ENCODE peak calls at places on chromosomes 16 and 17, in four cellular contexts. O is gastrocnemius medialis, Z is H7, I is lung. B is an unnamed sample.

GRCh38 chr16:81536648-81537047 is 92.0 kb downstream of the CMIP start:
- DNase-seq in Z (no peak), O (no peak), I (no peak), B (no peak)

GRCh38 chr17:67602974-67603373 is 114.8 kb upstream of the NOL11 start:
- DNase-seq in O (no peak), Z (peak; percentile 80), I (no peak), B (peak; percentile 14)

GRCh38 chr16:58222532-58223316 is 24.8 kb upstream of the CSNK2A2 start:
- DNase-seq in Z (peak; percentile 47), O (no peak), I (no peak), B (no peak)

GRCh38 chr16:50587543-50587942 is 39.3 kb downstream of the NKD1 start:
- DNase-seq in I (no peak), O (no peak), Z (no peak), B (no peak)

GRCh38 chr16:69344171-69344570 is 4.6 kb downstream of the NIP7 start:
- DNase-seq in Z (no peak), O (no peak), I (no peak), B (no peak)

GRCh38 chr17:40287159-40287493 is 553 bp upstream of the CDC6 start:
- DNase-seq in I (no peak), Z (no peak), O (no peak), B (no peak)

GRCh38 chr17:48575673-48576478 is 2.3 kb downstream of the HOXB4 start:
- DNase-seq in Z (no peak), I (no peak), O (no peak), B (no peak)

GRCh38 chr17:57946798-57947358 is 8.3 kb downstream of the CUEDC1 start:
- DNase-seq in O (no peak), Z (peak; percentile 62), I (peak; percentile 57), B (peak; percentile 53)

GRCh38 chr16:77993586-77993985 is 28.8 kb upstream of the CLEC3A start:
- DNase-seq in I (no peak), Z (no peak), O (no peak), B (no peak)

GRCh38 chr16:66459878-66460277 is 32.8 kb downstream of the BEAN1 start:
- DNase-seq in Z (peak; percentile 89), O (no peak), I (no peak), B (no peak)

GRCh38 chr16:1509307-1510221 is 16.4 kb downstream of the TELO2 start:
- DNase-seq in O (peak; percentile 54), I (no peak), Z (no peak), B (no peak)

GRCh38 chr17:7513850-7514419 is 29.8 kb downstream of the POLR2A start:
- DNase-seq in Z (peak; percentile 49), I (no peak), O (no peak), B (no peak)

GRCh38 chr16:57821149-57821971 is 19.1 kb upstream of the KIFC3 start:
- DNase-seq in O (no peak), Z (no peak), I (no peak), B (no peak)

GRCh38 chr16:49739381-49739780 is 116.5 kb downstream of the ZNF423 start:
- DNase-seq in I (no peak), Z (peak; percentile 89), O (no peak), B (no peak)

GRCh38 chr17:45143767-45144198 is 4.5 kb upstream of the HEXIM1 start:
- DNase-seq in O (peak; percentile 75), Z (peak; percentile 88), I (peak; percentile 71), B (no peak)

GRCh38 chr17:7238418-7239090 is 703 bp downstream of the PHF23 start:
- DNase-seq in Z (peak; percentile 91), I (no peak), O (no peak), B (no peak)

GRCh38 chr17:50565559-50566350 is 5.2 kb downstream of the CACNA1G start:
- DNase-seq in I (no peak), O (no peak), Z (peak; percentile 85), B (no peak)

GRCh38 chr16:3580271-3580670 is 3.1 kb upstream of the NLRC3 start:
- DNase-seq in O (no peak), Z (peak; percentile 67), I (no peak), B (no peak)

GRCh38 chr16:49365711-49366509 is 7.7 kb upstream of the C16orf78 start:
- DNase-seq in O (no peak), Z (no peak), I (no peak), B (no peak)

GRCh38 chr17:51508048-51508447 is 247.7 kb downstream of the UTP18 start:
- DNase-seq in O (no peak), Z (no peak), I (no peak), B (no peak)

GRCh38 chr16:55214412-55214811 is 109.6 kb upstream of the IRX6 start:
- DNase-seq in I (no peak), Z (no peak), O (no peak), B (no peak)

GRCh38 chr17:49438885-49439284 is 24.2 kb upstream of the PHB1 start:
- DNase-seq in Z (peak; percentile 75), O (no peak), I (no peak), B (no peak)

GRCh38 chr17:75706042-75706728 is 15.1 kb upstream of the ITGB4 start:
- DNase-seq in Z (no peak), O (no peak), I (no peak), B (no peak)

GRCh38 chr17:75701288-75701687 is 20.0 kb upstream of the ITGB4 start:
- DNase-seq in Z (no peak), I (no peak), O (no peak), B (no peak)

GRCh38 chr17:75703191-75703590 is 18.1 kb upstream of the ITGB4 start:
- DNase-seq in Z (no peak), O (no peak), I (no peak), B (no peak)

GRCh38 chr17:75704963-75705875 is 16.0 kb upstream of the ITGB4 start:
- DNase-seq in I (no peak), Z (no peak), O (no peak), B (no peak)

GRCh38 chr17:75703591-75703990 is 17.7 kb upstream of the ITGB4 start:
- DNase-seq in O (no peak), Z (no peak), I (no peak), B (no peak)
- H3K36me3 ChIP-seq in O (no peaks in the 10 kb centered on the region), Z (peaks cover 40% of the 10 kb centered on the region), I (peaks cover 74% of the 10 kb centered on the region), B (peaks cover 69% of the 10 kb centered on the region)

DNA sequence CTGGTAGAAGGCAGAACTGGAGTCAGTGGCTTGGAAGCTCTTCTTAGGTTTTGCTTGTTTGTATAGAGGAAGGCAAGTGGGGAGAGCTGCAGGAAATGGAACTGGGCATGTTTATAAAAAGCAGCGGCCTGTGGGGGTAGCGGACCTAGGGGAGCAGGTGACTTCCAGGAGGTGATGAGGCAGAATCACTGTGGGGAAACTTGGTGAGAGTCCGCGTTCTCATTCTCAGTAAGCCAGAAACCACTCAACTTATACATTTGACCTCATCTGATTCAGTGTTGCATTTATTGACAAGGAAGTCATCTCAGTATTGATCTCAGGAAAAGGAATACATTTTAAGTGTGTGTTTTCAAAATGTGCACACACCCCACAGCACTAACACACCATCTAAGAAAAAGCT is 299.8 kb downstream of the CNTNAP4 start:
- DNase-seq in I (no peak), Z (peak; percentile 13), O (no peak), B (no peak)
- H3K4me3 ChIP-seq in I (no peak overlapping the region), Z (no peak overlapping the region), O (no peak overlapping the region), B (no peak overlapping the region)

DNA sequence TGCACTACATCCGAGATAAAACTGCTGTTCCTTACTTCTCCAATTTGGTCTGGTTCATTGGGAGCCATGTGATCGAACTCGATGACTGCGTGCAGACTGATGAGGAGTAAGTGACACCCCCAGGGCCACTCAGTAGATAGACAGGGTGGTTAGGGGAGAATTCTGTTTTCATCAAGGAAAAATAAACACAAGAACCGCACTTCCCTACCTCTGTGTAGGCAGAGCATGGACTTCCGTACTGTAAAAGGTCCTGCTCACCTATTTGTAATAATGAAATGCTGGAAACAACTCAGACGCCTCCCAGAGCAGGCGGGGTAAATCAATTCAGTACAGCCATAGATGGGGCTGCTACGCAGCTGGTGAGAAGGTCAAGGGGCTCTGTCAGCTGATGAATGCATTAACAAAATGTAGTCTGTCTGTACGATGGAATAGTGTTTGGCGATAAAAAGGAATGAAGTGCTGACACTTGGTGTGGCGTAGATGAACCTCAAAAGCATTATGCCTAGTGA is 28.6 kb downstream of the CLEC16A start:
- DNase-seq in Z (no peak), I (no peak), O (no peak), B (no peak)
- H3K36me3 ChIP-seq in Z (peaks cover 1% of the 10 kb centered on the region), I (peaks cover 28% of the 10 kb centered on the region), O (no peaks in the 10 kb centered on the region), B (peaks cover 10% of the 10 kb centered on the region)

DNA sequence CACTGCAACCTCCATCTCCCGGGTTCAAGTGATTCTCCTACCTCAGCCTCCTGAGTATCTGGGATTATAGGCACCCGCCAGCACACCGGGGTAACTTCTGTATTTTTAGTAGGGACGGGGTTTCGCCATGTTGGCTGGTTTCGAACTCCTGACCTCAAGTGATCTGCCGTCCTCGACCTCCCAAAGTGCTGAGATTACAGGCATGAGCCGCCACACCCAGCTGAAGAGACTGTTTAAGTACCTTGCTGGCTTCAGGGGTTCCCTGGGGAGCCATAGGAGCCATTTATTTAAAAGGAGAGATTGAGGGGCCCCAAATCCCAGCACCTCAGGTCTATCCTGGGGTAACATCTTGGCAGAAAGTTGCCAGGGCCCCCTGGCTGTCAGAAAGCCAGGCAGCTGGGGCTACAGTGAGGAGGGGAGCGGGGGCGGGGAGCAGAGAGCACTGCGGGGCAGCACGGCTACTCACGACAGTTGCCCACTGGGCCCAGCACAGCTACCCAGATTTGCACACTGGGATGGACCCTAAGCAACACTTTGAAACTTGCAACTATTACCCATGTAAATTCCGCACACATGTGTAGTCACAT is 1.6 kb downstream of the SNAI3 start:
- DNase-seq in Z (peak; percentile 85), O (no peak), I (no peak), B (no peak)
- H3K4me3 ChIP-seq in Z (no peak overlapping the region), O (no peak overlapping the region), I (no peak overlapping the region), B (peak overlapping the region; percentile 81)

GRCh38 chr17:14060706-14061105 is 8.6 kb upstream of the COX10 start:
- DNase-seq in I (no peak), Z (no peak), O (no peak), B (no peak)
- H3K36me3 ChIP-seq in I (no peaks in the 10 kb centered on the region), Z (no peaks in the 10 kb centered on the region), O (no peaks in the 10 kb centered on the region), B (no peaks in the 10 kb centered on the region)

GRCh38 chr17:81488276-81488860 is 24.2 kb downstream of the ACTG1 start:
- DNase-seq in I (no peak), O (no peak), Z (peak; percentile 67), B (no peak)
- H3K4me3 ChIP-seq in I (peak overlapping the region; percentile 39), O (peak overlapping the region; percentile 77), Z (peak overlapping the region; percentile 52), B (no peak overlapping the region)

GRCh38 chr17:64534187-64534586 is 27.4 kb downstream of the CEP95 start:
- DNase-seq in I (no peak), Z (no peak), O (no peak), B (no peak)

GRCh38 chr17:64533784-64534183 is 27.0 kb downstream of the CEP95 start:
- DNase-seq in I (no peak), Z (no peak), O (no peak), B (no peak)

GRCh38 chr17:64532409-64532808 is 25.6 kb downstream of the CEP95 start:
- DNase-seq in I (no peak), Z (no peak), O (no peak), B (no peak)

GRCh38 chr17:64529221-64529620 is 22.4 kb downstream of the CEP95 start:
- DNase-seq in O (no peak), Z (no peak), I (no peak), B (no peak)

DNA sequence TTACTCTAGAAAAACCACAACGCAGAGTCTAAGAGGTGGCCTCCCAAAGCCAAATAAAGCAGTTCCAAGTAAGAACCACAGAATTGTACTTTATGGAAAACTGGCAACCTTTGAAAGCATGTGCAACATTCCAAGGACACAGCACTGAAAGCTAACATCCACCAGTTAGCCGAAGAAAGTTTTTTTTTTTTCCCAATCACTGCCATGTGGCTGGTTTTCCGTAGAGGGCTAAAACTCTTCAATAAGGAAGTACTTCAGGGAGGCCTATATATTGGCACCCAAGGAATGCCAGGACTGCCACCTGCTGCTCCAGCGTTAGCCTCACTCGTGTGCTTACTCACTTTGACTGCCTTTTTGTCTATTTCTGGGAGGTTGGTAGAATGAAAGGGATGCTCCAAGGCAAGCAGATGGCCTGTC is 25.2 kb downstream of the CEP95 start:
- DNase-seq in I (no peak), Z (no peak), O (no peak), B (no peak)
- H3K36me3 ChIP-seq in I (peaks cover 33% of the 10 kb centered on the region), Z (peaks cover 63% of the 10 kb centered on the region), O (no peaks in the 10 kb centered on the region), B (peaks cover 66% of the 10 kb centered on the region)

B was measured in CD8-positive, alpha-beta memory T cell.